ENCODE peak calls at places on chromosomes 5 and 9, in eight cellular contexts. F is epithelial cell of proximal tubule, Z is mucosa of descending colon, Y is Calu3, R is A549, P is cardiac muscle cell, J is AG09309, O is dorsolateral prefrontal cortex. H is an unnamed sample.

GRCh38 chr9:69546265-69546664 is 125.9 kb downstream of the APBA1 start:
- DNase-seq in F (no peak), Z (no peak), Y (peak; percentile 46), R (peak; percentile 4), P (peak; percentile 74), J (no peak), O (no peak), H (peak; percentile 33)

GRCh38 chr9:88053888-88054501 is 79.7 kb upstream of the CDK20 start:
- DNase-seq in F (no peak), Z (no peak), Y (no peak), R (no peak), P (no peak), J (no peak), O (no peak), H (no peak)

GRCh38 chr9:93962041-93962440 is 6.9 kb upstream of the BARX1 start:
- DNase-seq in F (no peak), Z (no peak), Y (no peak), R (no peak), P (no peak), J (no peak), O (no peak), H (no peak)

GRCh38 chr5:140168371-140168770 is 6.6 kb upstream of the CYSTM1 start:
- DNase-seq in F (no peak), Z (no peak), Y (no peak), R (no peak), P (no peak), J (no peak), O (no peak), H (no peak)

GRCh38 chr5:119187776-119188529 is 117.1 kb downstream of the DMXL1 start:
- DNase-seq in F (no peak), Z (no peak), Y (no peak), R (no peak), P (no peak), J (no peak), O (no peak), H (no peak)

GRCh38 chr9:29556317-29556716 is 1983.0 kb upstream of the C9orf72 start:
- DNase-seq in F (peak; percentile 1), Z (no peak), Y (no peak), R (peak; percentile 10), P (no peak), J (no peak), O (no peak), H (no peak)

GRCh38 chr5:62343428-62343827 is 37.4 kb downstream of the KIF2A start:
- DNase-seq in F (no peak), Z (no peak), Y (no peak), R (no peak), P (no peak), J (no peak), O (no peak), H (no peak)

GRCh38 chr9:14323969-14324366 is 10.0 kb upstream of the NFIB start:
- DNase-seq in F (no peak), Z (no peak), Y (no peak), R (no peak), P (no peak), J (no peak), O (no peak), H (no peak)

GRCh38 chr5:151808451-151809169 is 36.9 kb downstream of the G3BP1 start:
- DNase-seq in F (no peak), Z (no peak), Y (no peak), R (no peak), P (no peak), J (no peak), O (no peak), H (no peak)

GRCh38 chr5:101009758-101010519 is 106.9 kb upstream of the ST8SIA4 start:
- DNase-seq in F (no peak), Z (no peak), Y (no peak), R (no peak), P (no peak), J (no peak), O (no peak), H (no peak)

GRCh38 chr5:101018299-101018698 is 115.2 kb upstream of the ST8SIA4 start:
- DNase-seq in F (peak; percentile 13), Z (no peak), Y (peak; percentile 18), R (peak; percentile 22), P (no peak), J (no peak), O (no peak), H (no peak)

DNA sequence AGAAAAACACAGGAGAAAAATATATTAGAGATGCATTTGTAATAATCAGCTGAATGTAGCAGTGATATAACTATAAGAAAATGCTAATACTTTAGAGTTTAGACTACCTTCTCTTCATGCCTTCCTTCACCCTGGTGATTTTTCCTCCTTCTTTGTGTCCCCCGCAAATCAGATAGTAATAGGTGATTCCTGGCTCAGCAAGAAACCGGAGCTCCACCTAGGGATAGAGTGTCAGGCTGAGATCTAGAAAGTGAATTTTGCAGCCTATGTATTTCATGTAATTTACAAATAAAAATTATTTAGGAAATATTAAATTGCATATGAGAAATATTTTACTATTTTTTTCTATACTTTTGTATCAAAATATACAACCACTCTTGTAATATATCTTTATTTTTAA is 109.8 kb upstream of the ST8SIA4 start:
- DNase-seq in F (no peak), Z (no peak), Y (no peak), R (no peak), P (no peak), J (no peak), O (no peak), H (no peak)
- TF ChIP-seq CTCF in F (peak; percentile 37), Z (no peak), Y (no peak), R (no peak), P (no peak), J (no peak), O (no peak), H (no peak)

GRCh38 chr5:113205807-113206206 is 229.0 kb downstream of the TSSK1B start:
- DNase-seq in F (no peak), Z (no peak), Y (peak; percentile 32), R (peak; percentile 28), P (no peak), J (no peak), O (no peak), H (no peak)

GRCh38 chr5:113201715-113202114 is 225.1 kb downstream of the DCP2 start:
- DNase-seq in F (no peak), Z (no peak), Y (no peak), R (no peak), P (no peak), J (no peak), O (no peak), H (no peak)

GRCh38 chr5:113202904-113203716 is 226.5 kb downstream of the DCP2 start:
- DNase-seq in F (no peak), Z (no peak), Y (peak; percentile 91), R (peak; percentile 16), P (peak; percentile 84), J (no peak), O (no peak), H (no peak)

GRCh38 chr5:113205323-113205722 is 228.7 kb downstream of the DCP2 start:
- DNase-seq in F (no peak), Z (no peak), Y (no peak), R (no peak), P (no peak), J (no peak), O (no peak), H (no peak)

GRCh38 chr5:113204525-113205161 is 228.0 kb downstream of the DCP2 start:
- DNase-seq in F (no peak), Z (no peak), Y (no peak), R (no peak), P (no peak), J (no peak), O (no peak), H (no peak)
- TF ChIP-seq CTCF in F (no peak), Z (no peak), Y (no peak), R (no peak), P (no peak), J (no peak), O (no peak), H (no peak)

DNA sequence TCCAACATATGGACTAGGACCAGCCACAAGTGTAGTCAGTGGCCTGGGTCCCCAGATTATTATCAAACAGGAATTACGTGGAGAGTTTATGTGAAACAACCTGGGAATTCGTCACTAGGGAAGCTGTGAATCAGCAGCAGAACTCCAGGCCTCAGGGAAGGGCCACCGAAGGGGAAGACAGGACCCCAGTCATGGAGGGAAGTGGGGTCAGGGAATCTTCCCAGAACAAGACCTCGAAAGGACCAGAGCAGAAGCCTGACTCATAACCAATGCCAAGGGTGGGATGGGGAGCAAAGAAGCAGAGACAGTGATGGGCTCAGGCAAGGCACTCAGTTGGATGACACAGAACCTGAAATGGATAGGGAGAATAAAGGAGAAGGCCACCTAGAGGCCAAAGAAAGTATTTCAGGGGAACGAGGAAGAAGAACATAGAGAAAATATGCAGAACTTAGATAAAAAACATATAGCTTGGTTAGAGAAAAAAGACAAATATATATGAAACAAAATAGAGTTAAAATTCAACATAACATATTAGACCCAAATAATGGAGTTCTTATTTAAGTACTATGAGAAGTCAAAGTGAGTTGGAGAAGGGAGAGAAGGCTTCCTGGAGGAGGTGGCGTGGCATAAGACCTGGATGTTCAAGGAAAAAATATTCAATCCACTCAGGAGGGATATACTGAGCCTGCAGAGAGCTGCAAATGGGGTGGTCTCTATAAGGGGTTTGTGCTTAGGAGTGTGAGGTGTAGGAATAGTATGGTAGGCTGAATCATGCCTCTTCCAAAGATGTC is 66.7 kb upstream of the CAST start:
- DNase-seq in F (no peak), Z (no peak), Y (peak; percentile 38), R (peak; percentile 31), P (no peak), J (no peak), O (no peak), H (no peak)
- TF ChIP-seq CTCF in F (peak; percentile 51), Z (no peak), Y (peak; percentile 59), R (no peak), P (peak; percentile 36), J (peak; percentile 34), O (no peak), H (peak; percentile 68)

GRCh38 chr9:127047971-127048370 is 74.5 kb downstream of the ANGPTL2 start:
- DNase-seq in F (no peak), Z (no peak), Y (no peak), R (no peak), P (no peak), J (no peak), O (no peak), H (no peak)

GRCh38 chr9:127049581-127049980 is 72.9 kb downstream of the ANGPTL2 start:
- DNase-seq in F (no peak), Z (no peak), Y (no peak), R (no peak), P (no peak), J (no peak), O (no peak), H (no peak)

GRCh38 chr9:127050152-127050551 is 72.3 kb downstream of the ANGPTL2 start:
- DNase-seq in F (no peak), Z (no peak), Y (no peak), R (no peak), P (no peak), J (no peak), O (no peak), H (no peak)

GRCh38 chr9:127050581-127050980 is 71.9 kb downstream of the ANGPTL2 start:
- DNase-seq in F (no peak), Z (no peak), Y (no peak), R (no peak), P (no peak), J (no peak), O (no peak), H (no peak)

GRCh38 chr9:127049044-127049443 is 73.4 kb downstream of the ANGPTL2 start:
- DNase-seq in F (peak; percentile 62), Z (no peak), Y (peak; percentile 33), R (peak; percentile 29), P (no peak), J (peak; percentile 62), O (no peak), H (peak; percentile 14)
- TF ChIP-seq CTCF in F (peak; percentile 38), Z (no peak), Y (no peak), R (no peak), P (peak; percentile 45), J (peak; percentile 42), O (peak; percentile 16), H (no peak)

H was measured in endothelial cell.